ENCODE peak calls at places on chromosome 1, in six cellular contexts. One of them, this sample, is unnamed.

GRCh38 chr1:81954388-81955023 is 153.8 kb downstream of the ADGRL2 start:
- DNase-seq in NCI-H1436 treated with DMSO at 0.1 percent for 48 hours: peak; percentile 78
- DNase-seq in colonic mucosa: no peak
- DNase-seq in activated CD8-positive, alpha-beta T cell treated with anti-CD3 and anti-CD28 coated beads for 36 hours: no peak
- DNase-seq in activated CD8-positive, alpha-beta memory T cell treated with anti-CD3 and anti-CD28 coated beads, Interleukin-2, amount 50 U/mL, for 4 hours: no peak
- DNase-seq in activated CD4-positive, CD25-positive, alpha-beta regulatory T cell: no peak
- DNase-seq in this sample: no peak

GRCh38 chr1:234518876-234519275 is 39.9 kb upstream of the TARBP1 start:
- DNase-seq in NCI-H1436 treated with DMSO at 0.1 percent for 48 hours: no peak
- DNase-seq in colonic mucosa: no peak
- DNase-seq in activated CD8-positive, alpha-beta T cell treated with anti-CD3 and anti-CD28 coated beads for 36 hours: no peak
- DNase-seq in activated CD8-positive, alpha-beta memory T cell treated with anti-CD3 and anti-CD28 coated beads, Interleukin-2, amount 50 U/mL, for 4 hours: no peak
- DNase-seq in activated CD4-positive, CD25-positive, alpha-beta regulatory T cell: no peak
- DNase-seq in this sample: no peak

GRCh38 chr1:41330588-41331545 is 30.4 kb upstream of the FOXO6 start:
- DNase-seq in NCI-H1436 treated with DMSO at 0.1 percent for 48 hours: no peak
- DNase-seq in colonic mucosa: peak; percentile 7
- DNase-seq in activated CD8-positive, alpha-beta T cell treated with anti-CD3 and anti-CD28 coated beads for 36 hours: no peak
- DNase-seq in activated CD8-positive, alpha-beta memory T cell treated with anti-CD3 and anti-CD28 coated beads, Interleukin-2, amount 50 U/mL, for 4 hours: no peak
- DNase-seq in activated CD4-positive, CD25-positive, alpha-beta regulatory T cell: no peak
- DNase-seq in this sample: no peak

GRCh38 chr1:9505142-9505541 is 34.1 kb upstream of the SLC25A33 start:
- DNase-seq in NCI-H1436 treated with DMSO at 0.1 percent for 48 hours: no peak
- DNase-seq in colonic mucosa: no peak
- DNase-seq in activated CD8-positive, alpha-beta T cell treated with anti-CD3 and anti-CD28 coated beads for 36 hours: no peak
- DNase-seq in activated CD8-positive, alpha-beta memory T cell treated with anti-CD3 and anti-CD28 coated beads, Interleukin-2, amount 50 U/mL, for 4 hours: no peak
- DNase-seq in activated CD4-positive, CD25-positive, alpha-beta regulatory T cell: no peak
- DNase-seq in this sample: no peak

GRCh38 chr1:154466879-154467767 is 34.9 kb upstream of the TDRD10 start:
- DNase-seq in NCI-H1436 treated with DMSO at 0.1 percent for 48 hours: no peak
- DNase-seq in colonic mucosa: no peak
- DNase-seq in activated CD8-positive, alpha-beta T cell treated with anti-CD3 and anti-CD28 coated beads for 36 hours: no peak
- DNase-seq in activated CD8-positive, alpha-beta memory T cell treated with anti-CD3 and anti-CD28 coated beads, Interleukin-2, amount 50 U/mL, for 4 hours: no peak
- DNase-seq in activated CD4-positive, CD25-positive, alpha-beta regulatory T cell: no peak
- DNase-seq in this sample: no peak

GRCh38 chr1:52857443-52857842 is 14.9 kb downstream of the ZYG11A start:
- DNase-seq in NCI-H1436 treated with DMSO at 0.1 percent for 48 hours: no peak
- DNase-seq in colonic mucosa: no peak
- DNase-seq in activated CD8-positive, alpha-beta T cell treated with anti-CD3 and anti-CD28 coated beads for 36 hours: no peak
- DNase-seq in activated CD8-positive, alpha-beta memory T cell treated with anti-CD3 and anti-CD28 coated beads, Interleukin-2, amount 50 U/mL, for 4 hours: no peak
- DNase-seq in activated CD4-positive, CD25-positive, alpha-beta regulatory T cell: no peak
- DNase-seq in this sample: no peak

GRCh38 chr1:154962238-154962678 is 676 bp upstream of the PYGO2 start:
- DNase-seq in NCI-H1436 treated with DMSO at 0.1 percent for 48 hours: no peak
- DNase-seq in colonic mucosa: peak; percentile 53
- DNase-seq in activated CD8-positive, alpha-beta T cell treated with anti-CD3 and anti-CD28 coated beads for 36 hours: peak; percentile 40
- DNase-seq in activated CD8-positive, alpha-beta memory T cell treated with anti-CD3 and anti-CD28 coated beads, Interleukin-2, amount 50 U/mL, for 4 hours: no peak
- DNase-seq in activated CD4-positive, CD25-positive, alpha-beta regulatory T cell: no peak
- DNase-seq in this sample: peak; percentile 66

GRCh38 chr1:1058088-1058905 is 15.8 kb downstream of the RNF223 start:
- DNase-seq in NCI-H1436 treated with DMSO at 0.1 percent for 48 hours: no peak
- DNase-seq in colonic mucosa: no peak
- DNase-seq in activated CD8-positive, alpha-beta T cell treated with anti-CD3 and anti-CD28 coated beads for 36 hours: no peak
- DNase-seq in activated CD8-positive, alpha-beta memory T cell treated with anti-CD3 and anti-CD28 coated beads, Interleukin-2, amount 50 U/mL, for 4 hours: no peak
- DNase-seq in activated CD4-positive, CD25-positive, alpha-beta regulatory T cell: no peak
- DNase-seq in this sample: peak; percentile 32

GRCh38 chr1:28193701-28194161 is 17.2 kb upstream of the PTAFR start:
- DNase-seq in NCI-H1436 treated with DMSO at 0.1 percent for 48 hours: no peak
- DNase-seq in colonic mucosa: no peak
- DNase-seq in activated CD8-positive, alpha-beta T cell treated with anti-CD3 and anti-CD28 coated beads for 36 hours: no peak
- DNase-seq in activated CD8-positive, alpha-beta memory T cell treated with anti-CD3 and anti-CD28 coated beads, Interleukin-2, amount 50 U/mL, for 4 hours: no peak
- DNase-seq in activated CD4-positive, CD25-positive, alpha-beta regulatory T cell: no peak
- DNase-seq in this sample: no peak

GRCh38 chr1:207362962-207363858 is 41.7 kb downstream of the CD55 start:
- DNase-seq in NCI-H1436 treated with DMSO at 0.1 percent for 48 hours: no peak
- DNase-seq in colonic mucosa: no peak
- DNase-seq in activated CD8-positive, alpha-beta T cell treated with anti-CD3 and anti-CD28 coated beads for 36 hours: peak; percentile 45
- DNase-seq in activated CD8-positive, alpha-beta memory T cell treated with anti-CD3 and anti-CD28 coated beads, Interleukin-2, amount 50 U/mL, for 4 hours: no peak
- DNase-seq in activated CD4-positive, CD25-positive, alpha-beta regulatory T cell: no peak
- DNase-seq in this sample: no peak

GRCh38 chr1:28926629-28927441 is 12.5 kb downstream of the EPB41 start:
- DNase-seq in NCI-H1436 treated with DMSO at 0.1 percent for 48 hours: no peak
- DNase-seq in colonic mucosa: peak; percentile 37
- DNase-seq in activated CD8-positive, alpha-beta T cell treated with anti-CD3 and anti-CD28 coated beads for 36 hours: peak; percentile 32
- DNase-seq in activated CD8-positive, alpha-beta memory T cell treated with anti-CD3 and anti-CD28 coated beads, Interleukin-2, amount 50 U/mL, for 4 hours: no peak
- DNase-seq in activated CD4-positive, CD25-positive, alpha-beta regulatory T cell: no peak
- DNase-seq in this sample: peak; percentile 90

GRCh38 chr1:6445062-6445763 is 20.6 kb downstream of the ESPN start:
- DNase-seq in NCI-H1436 treated with DMSO at 0.1 percent for 48 hours: no peak
- DNase-seq in colonic mucosa: peak; percentile 77
- DNase-seq in activated CD8-positive, alpha-beta T cell treated with anti-CD3 and anti-CD28 coated beads for 36 hours: peak; percentile 56
- DNase-seq in activated CD8-positive, alpha-beta memory T cell treated with anti-CD3 and anti-CD28 coated beads, Interleukin-2, amount 50 U/mL, for 4 hours: peak; percentile 43
- DNase-seq in activated CD4-positive, CD25-positive, alpha-beta regulatory T cell: no peak
- DNase-seq in this sample: peak; percentile 69

GRCh38 chr1:241702436-241702835 is 50.4 kb downstream of the WDR64 start:
- DNase-seq in NCI-H1436 treated with DMSO at 0.1 percent for 48 hours: no peak
- DNase-seq in colonic mucosa: no peak
- DNase-seq in activated CD8-positive, alpha-beta T cell treated with anti-CD3 and anti-CD28 coated beads for 36 hours: no peak
- DNase-seq in activated CD8-positive, alpha-beta memory T cell treated with anti-CD3 and anti-CD28 coated beads, Interleukin-2, amount 50 U/mL, for 4 hours: no peak
- DNase-seq in activated CD4-positive, CD25-positive, alpha-beta regulatory T cell: no peak
- DNase-seq in this sample: no peak

GRCh38 chr1:225508538-225509375 is 80.9 kb upstream of the LBR start:
- DNase-seq in NCI-H1436 treated with DMSO at 0.1 percent for 48 hours: peak; percentile 63
- DNase-seq in colonic mucosa: no peak
- DNase-seq in activated CD8-positive, alpha-beta T cell treated with anti-CD3 and anti-CD28 coated beads for 36 hours: peak; percentile 6
- DNase-seq in activated CD8-positive, alpha-beta memory T cell treated with anti-CD3 and anti-CD28 coated beads, Interleukin-2, amount 50 U/mL, for 4 hours: no peak
- DNase-seq in activated CD4-positive, CD25-positive, alpha-beta regulatory T cell: no peak
- DNase-seq in this sample: no peak